ENCODE peak calls at places on chromosomes 13 and 19, in six cellular contexts. One of them, this sample, is unnamed.
A peak's percentile ranks its signal among the peaks of the same experiment; 100 is the strongest.

GRCh38 chr19:40642757-40643325 is 41.7 kb downstream of the LTBP4 start:
- DNase-seq in GM12891: no peak
- DNase-seq in H1: no peak
- DNase-seq in HepG2: no peak
- DNase-seq in K562: no peak
- DNase-seq in GM12878: no peak
- DNase-seq in this sample: no peak

GRCh38 chr13:38303816-38304215 is 45.8 kb upstream of the UFM1 start:
- DNase-seq in GM12891: no peak
- DNase-seq in H1: no peak
- DNase-seq in HepG2: no peak
- DNase-seq in K562: no peak
- DNase-seq in GM12878: no peak
- DNase-seq in this sample: no peak

GRCh38 chr19:41541990-41542584 is 33.9 kb upstream of the CEACAM21 start:
- DNase-seq in GM12891: no peak
- DNase-seq in H1: peak; percentile 87
- DNase-seq in HepG2: peak; percentile 31
- DNase-seq in K562: peak; percentile 44
- DNase-seq in GM12878: no peak
- DNase-seq in this sample: no peak

GRCh38 chr19:16460454-16460853 is 11.3 kb downstream of the EPS15L1 start:
- DNase-seq in GM12891: no peak
- DNase-seq in H1: no peak
- DNase-seq in HepG2: no peak
- DNase-seq in K562: no peak
- DNase-seq in GM12878: no peak
- DNase-seq in this sample: no peak

GRCh38 chr13:98957731-98958442 is 20.0 kb downstream of the DOCK9 start:
- DNase-seq in GM12891: no peak
- DNase-seq in H1: peak; percentile 41
- DNase-seq in HepG2: no peak
- DNase-seq in K562: no peak
- DNase-seq in GM12878: no peak
- DNase-seq in this sample: no peak

GRCh38 chr13:77620138-77620537 is 77.3 kb upstream of the SLAIN1 start:
- DNase-seq in GM12891: no peak
- DNase-seq in H1: no peak
- DNase-seq in HepG2: no peak
- DNase-seq in K562: no peak
- DNase-seq in GM12878: no peak
- DNase-seq in this sample: no peak

GRCh38 chr13:26623125-26623524 is 65.6 kb downstream of the WASF3 start:
- DNase-seq in GM12891: no peak
- DNase-seq in H1: no peak
- DNase-seq in HepG2: no peak
- DNase-seq in K562: no peak
- DNase-seq in GM12878: no peak
- DNase-seq in this sample: no peak

GRCh38 chr19:10421240-10421948 is 1.1 kb downstream of the PDE4A start:
- DNase-seq in GM12891: no peak
- DNase-seq in H1: no peak
- DNase-seq in HepG2: no peak
- DNase-seq in K562: no peak
- DNase-seq in GM12878: no peak
- DNase-seq in this sample: no peak

GRCh38 chr13:107271226-107271625 is 703.3 kb upstream of the ARGLU1 start:
- DNase-seq in GM12891: no peak
- DNase-seq in H1: peak; percentile 49
- DNase-seq in HepG2: no peak
- DNase-seq in K562: no peak
- DNase-seq in GM12878: no peak
- DNase-seq in this sample: no peak

GRCh38 chr19:18776736-18777135 is 14.4 kb downstream of the COMP start:
- DNase-seq in GM12891: no peak
- DNase-seq in H1: no peak
- DNase-seq in HepG2: no peak
- DNase-seq in K562: no peak
- DNase-seq in GM12878: no peak
- DNase-seq in this sample: no peak

GRCh38 chr19:48033604-48034003 is 10.3 kb downstream of the CABP5 start:
- DNase-seq in GM12891: no peak
- DNase-seq in H1: no peak
- DNase-seq in HepG2: no peak
- DNase-seq in K562: no peak
- DNase-seq in GM12878: no peak
- DNase-seq in this sample: no peak

GRCh38 chr13:102571075-102571474 is 25.7 kb upstream of the TPP2 start:
- DNase-seq in GM12891: no peak
- DNase-seq in H1: no peak
- DNase-seq in HepG2: peak; percentile 6
- DNase-seq in K562: no peak
- DNase-seq in GM12878: no peak
- DNase-seq in this sample: no peak

GRCh38 chr13:102461302-102461701 is 59.5 kb upstream of the FGF14 start:
- DNase-seq in GM12891: no peak
- DNase-seq in H1: no peak
- DNase-seq in HepG2: no peak
- DNase-seq in K562: no peak
- DNase-seq in GM12878: no peak
- DNase-seq in this sample: no peak

GRCh38 chr13:97257800-97258799 is 36.0 kb downstream of the MBNL2 start:
- DNase-seq in GM12891: no peak
- DNase-seq in H1: no peak
- DNase-seq in HepG2: peak; percentile 87
- DNase-seq in K562: peak; percentile 65
- DNase-seq in GM12878: peak; percentile 37
- DNase-seq in this sample: no peak

GRCh38 chr19:310141-310651 is 19.0 kb upstream of the PLPP2 start:
- DNase-seq in GM12891: no peak
- DNase-seq in H1: no peak
- DNase-seq in HepG2: no peak
- DNase-seq in K562: no peak
- DNase-seq in GM12878: no peak
- DNase-seq in this sample: no peak

GRCh38 chr13:50783940-50784339 is 59.6 kb downstream of the DLEU7 start:
- DNase-seq in GM12891: no peak
- DNase-seq in H1: no peak
- DNase-seq in HepG2: no peak
- DNase-seq in K562: no peak
- DNase-seq in GM12878: no peak
- DNase-seq in this sample: no peak

GRCh38 chr13:99039718-99040280 is 61.9 kb upstream of the DOCK9 start:
- DNase-seq in GM12891: no peak
- DNase-seq in H1: no peak
- DNase-seq in HepG2: no peak
- DNase-seq in K562: no peak
- DNase-seq in GM12878: no peak
- DNase-seq in this sample: no peak

GRCh38 chr19:39647918-39648317 is 7.8 kb upstream of the LGALS16 start:
- DNase-seq in GM12891: no peak
- DNase-seq in H1: no peak
- DNase-seq in HepG2: no peak
- DNase-seq in K562: no peak
- DNase-seq in GM12878: no peak
- DNase-seq in this sample: no peak

GRCh38 chr19:56324425-56324824 is 9.8 kb upstream of the ZSCAN5A start:
- DNase-seq in GM12891: no peak
- DNase-seq in H1: no peak
- DNase-seq in HepG2: no peak
- DNase-seq in K562: no peak
- DNase-seq in GM12878: no peak
- DNase-seq in this sample: no peak

GRCh38 chr13:23618341-23618740 is 48.1 kb downstream of the TNFRSF19 start:
- DNase-seq in GM12891: no peak
- DNase-seq in H1: no peak
- DNase-seq in HepG2: no peak
- DNase-seq in K562: no peak
- DNase-seq in GM12878: no peak
- DNase-seq in this sample: no peak

GRCh38 chr13:113959198-113959597 is 14.7 kb downstream of the C13orf46 start:
- DNase-seq in GM12891: no peak
- DNase-seq in H1: no peak
- DNase-seq in HepG2: no peak
- DNase-seq in K562: peak; percentile 42
- DNase-seq in GM12878: no peak
- DNase-seq in this sample: no peak
- TF ChIP-seq TAF1 in GM12891: no peak
- TF ChIP-seq TAF1 in H1: no peak
- TF ChIP-seq TAF1 in HepG2: no peak
- TF ChIP-seq TAF1 in K562: no peak
- TF ChIP-seq TAF1 in GM12878: no peak
- TF ChIP-seq TAF1 in this sample: no peak

GRCh38 chr13:110302986-110303385 is 4.0 kb downstream of the COL4A1 start:
- DNase-seq in GM12891: no peak
- DNase-seq in H1: no peak
- DNase-seq in HepG2: no peak
- DNase-seq in K562: no peak
- DNase-seq in GM12878: no peak
- DNase-seq in this sample: no peak

GRCh38 chr13:110303644-110304043 is 3.3 kb downstream of the COL4A1 start:
- DNase-seq in GM12891: no peak
- DNase-seq in H1: no peak
- DNase-seq in HepG2: no peak
- DNase-seq in K562: no peak
- DNase-seq in GM12878: no peak
- DNase-seq in this sample: no peak

GRCh38 chr13:110305544-110305943 is 1.4 kb downstream of the COL4A1 start:
- DNase-seq in GM12891: no peak
- DNase-seq in H1: no peak
- DNase-seq in HepG2: no peak
- DNase-seq in K562: no peak
- DNase-seq in GM12878: no peak
- DNase-seq in this sample: no peak

GRCh38 chr13:110305001-110305400 is 2.0 kb downstream of the COL4A1 start:
- DNase-seq in GM12891: no peak
- DNase-seq in H1: no peak
- DNase-seq in HepG2: no peak
- DNase-seq in K562: no peak
- DNase-seq in GM12878: no peak
- DNase-seq in this sample: no peak

DNA sequence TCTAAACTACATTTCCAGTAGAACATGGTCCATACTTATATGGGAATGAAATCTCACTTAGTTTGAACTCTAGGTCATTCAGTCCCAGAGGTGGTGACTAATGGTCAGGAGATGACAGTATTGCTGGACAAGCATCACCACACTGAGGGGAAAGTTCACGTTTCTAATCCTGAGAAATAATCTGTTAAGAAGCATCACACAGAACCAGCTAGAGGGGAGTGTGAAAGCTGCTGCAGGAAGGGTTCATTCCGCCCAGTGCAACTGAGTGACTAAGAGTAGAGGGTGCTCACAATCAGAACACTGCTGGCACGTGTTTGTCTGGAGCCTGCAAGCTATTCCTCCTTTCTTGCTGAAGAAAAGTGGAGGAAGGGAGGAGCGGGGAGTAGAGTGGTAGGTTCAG is 2.7 kb downstream of the COL4A1 start:
- DNase-seq in GM12891: no peak
- DNase-seq in H1: no peak
- DNase-seq in HepG2: no peak
- DNase-seq in K562: no peak
- DNase-seq in GM12878: no peak
- DNase-seq in this sample: no peak
- TF ChIP-seq POLR2A in GM12891: no peak
- TF ChIP-seq POLR2A in H1: no peak
- TF ChIP-seq POLR2A in HepG2: no peak
- TF ChIP-seq POLR2A in K562: no peak
- TF ChIP-seq POLR2A in GM12878: no peak
- TF ChIP-seq POLR2A in this sample: no peak

GRCh38 chr13:110714798-110715394 is 1.4 kb downstream of the ING1 start:
- DNase-seq in GM12891: no peak
- DNase-seq in H1: peak; percentile 71
- DNase-seq in HepG2: peak; percentile 20
- DNase-seq in K562: no peak
- DNase-seq in GM12878: no peak
- DNase-seq in this sample: no peak
- TF ChIP-seq TAF1 in GM12891: peak; percentile 96
- TF ChIP-seq TAF1 in H1: peak; percentile 92
- TF ChIP-seq TAF1 in HepG2: peak; percentile 84
- TF ChIP-seq TAF1 in K562: peak; percentile 90
- TF ChIP-seq TAF1 in GM12878: peak; percentile 97
- TF ChIP-seq TAF1 in this sample: peak; percentile 94

GRCh38 chr19:11435057-11435832 is at the start of the genes ODAD3 and PRKCSH:
- DNase-seq in GM12891: peak; percentile 96
- DNase-seq in H1: peak; percentile 98
- DNase-seq in HepG2: peak; percentile 99
- DNase-seq in K562: peak; percentile 99
- DNase-seq in GM12878: peak; percentile 99
- DNase-seq in this sample: peak; percentile 96
- TF ChIP-seq POLR2A in GM12891: peak; percentile 88
- TF ChIP-seq POLR2A in H1: peak; percentile 88
- TF ChIP-seq POLR2A in HepG2: peak; percentile 88
- TF ChIP-seq POLR2A in K562: peak; percentile 83
- TF ChIP-seq POLR2A in GM12878: peak; percentile 86
- TF ChIP-seq POLR2A in this sample: peak; percentile 81

GRCh38 chr13:112839347-112840105 is 129.5 kb upstream of the MCF2L start:
- DNase-seq in GM12891: no peak
- DNase-seq in H1: no peak
- DNase-seq in HepG2: no peak
- DNase-seq in K562: no peak
- DNase-seq in GM12878: no peak
- DNase-seq in this sample: no peak
- TF ChIP-seq TAF1 in GM12891: no peak
- TF ChIP-seq TAF1 in H1: no peak
- TF ChIP-seq TAF1 in HepG2: no peak
- TF ChIP-seq TAF1 in K562: no peak
- TF ChIP-seq TAF1 in GM12878: no peak
- TF ChIP-seq TAF1 in this sample: no peak

DNA sequence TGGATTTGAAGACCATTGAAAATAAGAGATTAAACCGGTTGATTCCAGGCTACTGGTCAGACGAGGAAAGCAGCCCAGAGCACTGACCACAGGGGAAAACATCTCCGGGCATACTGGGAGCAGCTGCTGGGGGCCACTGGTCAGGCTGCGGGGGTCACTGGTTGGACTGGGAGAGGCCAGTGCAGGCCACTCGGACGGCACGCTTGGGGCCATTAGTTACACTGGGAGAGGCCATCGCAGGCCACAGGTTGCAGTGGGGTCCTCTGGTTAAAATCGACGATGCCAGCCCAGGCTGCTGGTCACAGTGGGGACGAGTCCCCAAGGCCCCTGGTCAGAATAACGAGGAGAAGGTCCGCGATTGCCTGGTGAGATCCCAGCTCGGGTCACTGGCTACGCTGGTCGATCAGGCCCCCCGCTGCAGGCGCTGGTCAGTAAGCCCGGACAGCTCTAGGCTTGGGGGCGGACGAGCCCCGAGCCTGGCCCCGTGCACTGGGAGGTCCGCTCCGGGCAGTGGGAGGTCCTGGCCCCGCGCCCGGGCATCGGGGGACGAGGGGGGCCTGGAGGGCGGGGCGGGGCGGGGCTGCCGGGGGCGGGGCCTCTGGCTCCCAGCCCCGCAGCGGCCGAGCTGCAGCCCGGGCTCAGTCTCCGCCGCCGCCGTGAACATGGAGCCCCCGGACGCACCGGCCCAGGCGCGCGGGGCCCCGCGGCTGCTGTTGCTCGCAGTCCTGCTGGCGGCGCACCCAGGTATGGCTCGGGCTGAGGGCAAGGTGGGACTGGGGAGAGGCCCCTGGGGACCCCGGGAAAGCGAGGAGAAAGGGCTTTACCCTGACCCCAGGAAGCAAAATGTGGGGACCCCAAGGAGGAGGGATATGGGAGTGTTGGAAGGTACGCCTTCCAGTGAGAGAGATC is at the start of gene BCAM:
- DNase-seq in GM12891: no peak
- DNase-seq in H1: peak; percentile 87
- DNase-seq in HepG2: peak; percentile 65
- DNase-seq in K562: peak; percentile 98
- DNase-seq in GM12878: no peak
- DNase-seq in this sample: no peak
- TF ChIP-seq POLR2A in GM12891: no peak
- TF ChIP-seq POLR2A in H1: no peak
- TF ChIP-seq POLR2A in HepG2: peak; percentile 94
- TF ChIP-seq POLR2A in K562: no peak
- TF ChIP-seq POLR2A in GM12878: no peak
- TF ChIP-seq POLR2A in this sample: no peak

This sample was measured in GM12892.